ENCODE peak calls at places on chromosomes 12 and 14, in nine cellular contexts. L, W, N, F, U, Z, Q, C and I are unnamed samples.

GRCh38 chr12:121400332-121401139 is 618 bp downstream of the RNF34 start:
- DNase-seq in Q (peak; percentile 70), C (no peak), N (peak; percentile 80), Z (peak; percentile 39), L (peak; percentile 35), F (no peak), W (no peak), U (peak; percentile 47), I (peak; percentile 63)

GRCh38 chr12:31582155-31582554 is 8.8 kb downstream of the DENND5B start:
- DNase-seq in F (no peak), N (peak; percentile 85), Z (no peak), U (peak; percentile 77), C (no peak), W (no peak), L (no peak), Q (no peak), I (peak; percentile 58)

GRCh38 chr12:104615048-104615561 is 158.4 kb downstream of the CHST11 start:
- DNase-seq in Z (peak; percentile 77), N (no peak), L (no peak), F (peak; percentile 84), Q (peak; percentile 75), W (no peak), C (no peak), U (no peak), I (no peak)

GRCh38 chr14:24605435-24606190 is 3.9 kb downstream of the GZMH start:
- DNase-seq in Q (no peak), U (no peak), N (peak; percentile 28), W (no peak), F (peak; percentile 53), Z (no peak), C (no peak), L (peak; percentile 46), I (peak; percentile 24)

GRCh38 chr12:108455706-108456105 is 59.4 kb upstream of the FICD start:
- DNase-seq in U (no peak), W (no peak), N (no peak), Z (no peak), C (no peak), F (no peak), Q (no peak), L (no peak), I (no peak)

GRCh38 chr12:70798016-70798768 is 122.3 kb downstream of the PTPRR start:
- DNase-seq in Z (no peak), W (no peak), L (no peak), F (no peak), Q (no peak), U (no peak), N (no peak), C (no peak), I (no peak)

GRCh38 chr12:90773526-90773925 is 181.4 kb downstream of the CCER1 start:
- DNase-seq in N (no peak), F (no peak), Q (no peak), W (no peak), L (no peak), Z (no peak), U (no peak), C (no peak), I (no peak)

GRCh38 chr12:9792185-9792900 is 31.6 kb upstream of the CD69 start:
- DNase-seq in Q (no peak), Z (peak; percentile 23), L (no peak), C (no peak), U (no peak), F (no peak), N (no peak), W (no peak), I (no peak)

GRCh38 chr12:80598004-80598606 is 109.3 kb upstream of the MYF6 start:
- DNase-seq in Q (no peak), N (peak; percentile 96), Z (peak; percentile 74), L (no peak), W (no peak), C (no peak), F (no peak), U (peak; percentile 83), I (peak; percentile 61)

GRCh38 chr12:96073346-96074336 is 38.3 kb upstream of the LTA4H start:
- DNase-seq in N (peak; percentile 17), C (no peak), Z (no peak), Q (no peak), F (no peak), L (no peak), U (no peak), W (no peak), I (peak; percentile 46)

GRCh38 chr12:124395986-124396385 is 101.1 kb downstream of the RFLNA start:
- DNase-seq in Q (no peak), F (no peak), U (no peak), L (no peak), Z (no peak), N (no peak), C (peak; percentile 20), W (no peak), I (no peak)

GRCh38 chr14:56367416-56367815 is 212.2 kb upstream of the TMEM260 start:
- DNase-seq in W (no peak), Q (no peak), C (no peak), Z (no peak), L (no peak), U (no peak), N (no peak), F (no peak), I (no peak)

GRCh38 chr12:65308601-65309071 is 30.2 kb downstream of the MSRB3 start:
- DNase-seq in Q (no peak), C (no peak), W (no peak), N (peak; percentile 49), U (peak; percentile 45), Z (no peak), F (no peak), L (no peak), I (peak; percentile 8)

GRCh38 chr12:128968668-128969067 is 115.4 kb downstream of the GLT1D1 start:
- DNase-seq in F (no peak), U (no peak), Z (no peak), N (no peak), C (no peak), L (no peak), Q (no peak), W (no peak), I (no peak)

GRCh38 chr12:68321140-68321539 is 11.0 kb downstream of the MDM1 start:
- DNase-seq in F (no peak), L (no peak), Q (no peak), C (no peak), N (no peak), W (no peak), Z (no peak), U (no peak), I (no peak)